ENCODE peak calls at places on chromosome 11, in six cellular contexts. D is NCI-H1436 treated with DMSO at 0.1 percent for 48 hours; O is NCI-H1694; V is activated CD4-positive, alpha-beta T cell treated with anti-CD3 and anti-CD28 coated beads, Interleukin-2, amount 50 U/mL, for 4 hours; F is NCI-H2081; T is brain microvascular endothelial cell. U is an unnamed sample.
A peak's percentile ranks its signal among the peaks of the same experiment; 100 is the strongest.

GRCh38 chr11:35655856-35656255 is 6.7 kb upstream of the TRIM44 start:
- DNase-seq in D (no peak), O (no peak), V (no peak), F (no peak), T (no peak), U (no peak)

GRCh38 chr11:73291196-73291595 is 16.9 kb upstream of the ARHGEF17 start:
- DNase-seq in D (no peak), O (no peak), V (no peak), F (no peak), T (no peak), U (no peak)

GRCh38 chr11:65291613-65292012 is 23.1 kb upstream of the CDC42EP2 start:
- DNase-seq in D (no peak), O (no peak), V (no peak), F (no peak), T (peak; percentile 51), U (no peak)

GRCh38 chr11:12223771-12224536 is 113.6 kb downstream of the MICAL2 start:
- DNase-seq in D (no peak), O (no peak), V (no peak), F (no peak), T (no peak), U (no peak)

GRCh38 chr11:64086263-64086938 is 50.7 kb downstream of the FLRT1 start:
- DNase-seq in D (no peak), O (peak; percentile 28), V (no peak), F (peak; percentile 92), T (no peak), U (no peak)

GRCh38 chr11:8384199-8384821 is 120.6 kb upstream of the LMO1 start:
- DNase-seq in D (no peak), O (no peak), V (no peak), F (no peak), T (no peak), U (no peak)

GRCh38 chr11:95453616-95454118 is 222.7 kb upstream of the SESN3 start:
- DNase-seq in D (no peak), O (no peak), V (no peak), F (peak; percentile 20), T (no peak), U (no peak)

GRCh38 chr11:66951927-66952337 is 6.3 kb downstream of the PC start:
- DNase-seq in D (no peak), O (peak; percentile 49), V (no peak), F (peak; percentile 59), T (no peak), U (peak; percentile 96)

GRCh38 chr11:108959124-108959761 is 294.4 kb downstream of the DDX10 start:
- DNase-seq in D (no peak), O (no peak), V (no peak), F (no peak), T (peak; percentile 22), U (no peak)

GRCh38 chr11:66186470-66186869 is 82.0 kb upstream of the RAB1B start:
- DNase-seq in D (no peak), O (no peak), V (no peak), F (no peak), T (no peak), U (no peak)

GRCh38 chr11:19740586-19740985 is 27.9 kb downstream of the NAV2 start:
- DNase-seq in D (no peak), O (no peak), V (no peak), F (no peak), T (no peak), U (no peak)

GRCh38 chr11:93756748-93757147 is 15.3 kb downstream of the C11orf54 start:
- DNase-seq in D (no peak), O (no peak), V (no peak), F (no peak), T (no peak), U (no peak)

GRCh38 chr11:122141757-122142156 is 25.7 kb upstream of the BLID start:
- DNase-seq in D (no peak), O (no peak), V (no peak), F (peak; percentile 72), T (no peak), U (no peak)